ENCODE peak calls at places on chromosome 22, in nine cellular contexts. F is ovary, M is Peyer's patch, E is spleen, D is NB4, K is upper lobe of left lung, X is heart left ventricle, L is GM12892, T is stomach. S is an unnamed sample.

GRCh38 chr22:33923660-33924246 is 3.5 kb upstream of the LARGE1 start:
- DNase-seq in F (peak; percentile 37), M (no peak), E (no peak), D (peak; percentile 81), K (no peak), X (peak; percentile 45), L (no peak), T (peak; percentile 71), S (peak; percentile 75)

GRCh38 chr22:21933899-21934298 is 18.7 kb downstream of the PPM1F start:
- DNase-seq in F (peak; percentile 23), M (no peak), E (peak; percentile 74), D (no peak), K (no peak), X (no peak), L (no peak), T (no peak), S (no peak)

GRCh38 chr22:29245626-29246385 is 22.0 kb downstream of the RHBDD3 start:
- DNase-seq in F (peak; percentile 80), M (peak; percentile 74), E (peak; percentile 90), D (peak; percentile 78), K (no peak), X (peak; percentile 66), L (peak; percentile 64), T (peak; percentile 81), S (peak; percentile 88)

GRCh38 chr22:28032896-28033295 is 113.8 kb upstream of the PITPNB start:
- DNase-seq in F (no peak), M (no peak), E (no peak), D (no peak), K (no peak), X (no peak), L (no peak), T (no peak), S (no peak)

GRCh38 chr22:42697542-42698013 is 23.1 kb downstream of the A4GALT start:
- DNase-seq in F (no peak), M (no peak), E (no peak), D (no peak), K (peak; percentile 66), X (peak; percentile 97), L (no peak), T (peak; percentile 66), S (peak; percentile 97)

GRCh38 chr22:28025866-28026575 is 107.0 kb upstream of the PITPNB start:
- DNase-seq in F (peak; percentile 10), M (no peak), E (peak; percentile 54), D (no peak), K (no peak), X (no peak), L (no peak), T (peak; percentile 10), S (no peak)

GRCh38 chr22:21945453-21946261 is 7.0 kb downstream of the PPM1F start:
- DNase-seq in F (no peak), M (no peak), E (peak; percentile 66), D (no peak), K (no peak), X (no peak), L (no peak), T (no peak), S (no peak)

GRCh38 chr22:35134637-35135036 is 68.7 kb downstream of the ISX start:
- DNase-seq in F (no peak), M (peak; percentile 89), E (no peak), D (no peak), K (no peak), X (no peak), L (no peak), T (no peak), S (no peak)

GRCh38 chr22:28989035-28989464 is 72.6 kb downstream of the C22orf31 start:
- DNase-seq in F (no peak), M (no peak), E (no peak), D (peak; percentile 12), K (no peak), X (no peak), L (no peak), T (no peak), S (no peak)

DNA sequence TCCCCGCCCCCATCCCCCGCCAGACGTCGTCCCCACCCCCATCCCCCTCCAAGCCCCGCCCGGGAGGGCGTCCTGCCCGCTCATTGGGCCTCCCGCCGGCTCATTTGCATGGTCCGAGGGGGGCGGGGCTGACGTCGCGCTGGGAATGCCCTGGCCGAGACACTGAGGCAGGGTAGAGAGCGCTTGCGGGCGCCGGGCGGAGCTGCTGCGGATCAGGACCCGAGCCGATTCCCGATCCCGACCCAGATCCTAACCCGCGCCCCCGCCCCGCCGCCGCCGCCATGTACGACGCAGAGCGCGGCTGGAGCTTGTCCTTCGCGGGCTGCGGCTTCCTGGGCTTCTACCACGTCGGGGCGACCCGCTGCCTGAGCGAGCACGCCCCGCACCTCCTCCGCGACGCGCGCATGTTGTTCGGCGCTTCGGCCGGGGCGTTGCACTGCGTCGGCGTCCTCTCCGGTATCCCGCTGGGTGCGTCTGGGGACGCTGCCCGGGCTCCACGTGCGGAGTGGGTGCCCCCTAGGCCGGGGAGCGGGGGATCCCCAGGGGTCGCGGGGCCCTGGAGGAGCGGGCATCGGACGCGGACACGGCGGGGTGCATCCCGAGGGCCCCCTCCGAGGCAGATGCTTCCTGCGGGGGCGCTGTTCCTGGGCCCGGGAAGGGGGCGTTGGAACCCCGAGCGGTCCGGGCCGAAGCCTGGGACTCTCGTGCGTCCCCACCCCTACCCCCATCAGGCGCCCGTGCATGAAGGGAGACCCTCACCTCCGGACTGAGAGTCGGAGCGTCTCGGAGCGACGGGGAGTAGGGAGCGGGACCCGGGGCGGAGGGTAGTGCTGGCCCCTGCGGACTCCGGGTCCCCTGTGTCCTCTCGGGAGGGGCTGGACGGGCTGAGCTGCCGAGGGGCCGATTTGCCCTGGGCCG is at the start of gene PNPLA3:
- DNase-seq in F (peak; percentile 93), M (peak; percentile 94), E (peak; percentile 89), D (peak; percentile 86), K (peak; percentile 96), X (peak; percentile 94), L (peak; percentile 74), T (peak; percentile 90), S (peak; percentile 92)
- TF ChIP-seq POLR2A in F (no peak), M (peak; percentile 56), E (no peak), D (no peak), K (no peak), X (peak; percentile 66), L (no peak), T (no peak), S (no peak)

GRCh38 chr22:37254206-37254866 is 10.3 kb upstream of the RAC2 start:
- DNase-seq in F (no peak), M (peak; percentile 2), E (peak; percentile 21), D (no peak), K (no peak), X (no peak), L (no peak), T (no peak), S (no peak)

GRCh38 chr22:37253164-37253660 is 9.1 kb upstream of the RAC2 start:
- DNase-seq in F (no peak), M (peak; percentile 3), E (no peak), D (no peak), K (no peak), X (no peak), L (no peak), T (no peak), S (no peak)

GRCh38 chr22:37255558-37256006 is 11.5 kb upstream of the RAC2 start:
- DNase-seq in F (no peak), M (no peak), E (no peak), D (no peak), K (no peak), X (no peak), L (no peak), T (no peak), S (no peak)

GRCh38 chr22:37256075-37256726 is 12.1 kb upstream of the RAC2 start:
- DNase-seq in F (no peak), M (peak; percentile 24), E (peak; percentile 69), D (no peak), K (no peak), X (no peak), L (no peak), T (no peak), S (no peak)

GRCh38 chr22:37254867-37255233 is 10.8 kb upstream of the RAC2 start:
- DNase-seq in F (no peak), M (no peak), E (no peak), D (no peak), K (no peak), X (no peak), L (no peak), T (no peak), S (no peak)
- TF ChIP-seq POLR2A in F (no peak), M (no peak), E (no peak), D (no peak), K (no peak), X (no peak), L (no peak), T (no peak), S (no peak)

GRCh38 chr22:49933236-49933921 is 14.9 kb downstream of the CRELD2 start:
- DNase-seq in F (peak; percentile 62), M (no peak), E (peak; percentile 83), D (no peak), K (peak; percentile 79), X (peak; percentile 82), L (no peak), T (peak; percentile 64), S (peak; percentile 94)
- TF ChIP-seq POLR2A in F (peak; percentile 20), M (peak; percentile 28), E (no peak), D (no peak), K (no peak), X (peak; percentile 58), L (no peak), T (no peak), S (no peak)

GRCh38 chr22:39243443-39244072 is 1.2 kb downstream of the PDGFB start:
- DNase-seq in F (no peak), M (no peak), E (no peak), D (no peak), K (peak; percentile 84), X (no peak), L (no peak), T (no peak), S (no peak)

GRCh38 chr22:39244073-39244495 is 698 bp downstream of the PDGFB start:
- DNase-seq in F (no peak), M (no peak), E (no peak), D (no peak), K (no peak), X (no peak), L (no peak), T (no peak), S (no peak)

GRCh38 chr22:39241632-39242388 is 3.0 kb downstream of the PDGFB start:
- DNase-seq in F (peak; percentile 52), M (no peak), E (no peak), D (no peak), K (peak; percentile 87), X (no peak), L (no peak), T (no peak), S (no peak)

GRCh38 chr22:39242389-39242808 is 2.4 kb downstream of the PDGFB start:
- DNase-seq in F (peak; percentile 59), M (no peak), E (no peak), D (no peak), K (no peak), X (no peak), L (no peak), T (no peak), S (no peak)

DNA sequence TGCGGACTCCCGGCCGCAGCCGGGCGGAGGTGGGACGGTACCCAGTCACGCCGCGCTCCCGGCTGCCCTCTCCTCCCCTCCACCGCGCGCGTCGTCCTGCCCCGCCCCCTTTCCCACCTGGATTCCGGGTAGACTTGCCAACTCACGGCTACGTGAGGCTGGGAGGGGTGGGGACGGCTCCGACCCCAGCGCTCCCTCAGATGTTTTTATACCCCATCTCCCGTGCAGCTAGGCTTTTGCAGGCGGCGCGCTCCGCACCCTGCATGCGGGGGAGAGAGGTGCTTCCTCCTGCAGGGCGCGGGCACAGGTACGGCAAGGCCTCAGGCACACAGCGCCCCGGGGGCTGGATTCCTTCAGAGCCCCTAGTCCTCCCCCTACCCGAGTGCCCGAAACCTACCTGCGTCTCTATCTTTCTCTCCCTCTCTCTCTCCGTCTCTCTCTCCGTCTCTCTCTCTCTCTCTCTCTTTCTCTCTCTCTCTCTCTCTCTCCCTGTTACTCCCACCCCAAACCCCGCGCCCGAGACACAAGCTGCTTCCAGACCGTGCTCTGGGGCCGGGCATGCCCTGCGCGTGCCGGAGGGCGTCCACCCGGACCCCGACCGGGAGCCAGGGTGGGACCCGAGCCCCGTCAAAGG is 1.9 kb downstream of the PDGFB start:
- DNase-seq in F (no peak), M (no peak), E (no peak), D (no peak), K (peak; percentile 86), X (no peak), L (no peak), T (peak; percentile 73), S (no peak)
- TF ChIP-seq POLR2A in F (no peak), M (no peak), E (no peak), D (no peak), K (no peak), X (no peak), L (no peak), T (no peak), S (no peak)

S was measured in sigmoid colon.